ENCODE peak calls at places on chromosomes 11 and 22, in four cellular contexts. L is cardiac fibroblast, Z is cardiac muscle cell, X is neural progenitor cell. S is an unnamed sample.

GRCh38 chr22:49433044-49433443 is 394.6 kb downstream of the BRD1 start:
- DNase-seq in L (no peak), Z (no peak), X (no peak), S (no peak)

GRCh38 chr11:131969261-131969660 is 598.8 kb downstream of the NTM start:
- DNase-seq in L (no peak), Z (no peak), X (no peak), S (no peak)

GRCh38 chr11:60831501-60832079 is 10.3 kb upstream of the CCDC86 start:
- DNase-seq in L (peak; percentile 65), Z (no peak), X (no peak), S (peak; percentile 77)

GRCh38 chr22:49838771-49839717 is 11.4 kb upstream of the BRD1 start:
- DNase-seq in L (no peak), Z (no peak), X (peak; percentile 37), S (no peak)

GRCh38 chr22:39900306-39901227 is at the start of gene GRAP2:
- DNase-seq in L (no peak), Z (no peak), X (no peak), S (no peak)

GRCh38 chr11:60165946-60166345 is 16.9 kb downstream of the MS4A6A start:
- DNase-seq in L (no peak), Z (no peak), X (no peak), S (no peak)

GRCh38 chr11:134362192-134362901 is 30.6 kb downstream of the GLB1L2 start:
- DNase-seq in L (no peak), Z (no peak), X (no peak), S (no peak)

GRCh38 chr11:8282621-8283509 is 19.2 kb upstream of the LMO1 start:
- DNase-seq in L (no peak), Z (peak; percentile 60), X (peak; percentile 67), S (no peak)

GRCh38 chr11:30422828-30423648 is 100.1 kb downstream of the ARL14EP start:
- DNase-seq in L (no peak), Z (peak; percentile 35), X (no peak), S (no peak)

GRCh38 chr11:34564807-34565241 is 51.2 kb upstream of the ELF5 start:
- DNase-seq in L (no peak), Z (no peak), X (no peak), S (no peak)

GRCh38 chr22:37638351-37639069 is 959 bp upstream of the SH3BP1 start:
- DNase-seq in L (no peak), Z (no peak), X (no peak), S (no peak)

GRCh38 chr22:45127866-45128265 is 35.9 kb upstream of the NUP50 start:
- DNase-seq in L (peak; percentile 67), Z (no peak), X (no peak), S (peak; percentile 76)

GRCh38 chr22:31750365-31751284 is 693 bp upstream of the PRR14L start:
- DNase-seq in L (no peak), Z (no peak), X (no peak), S (no peak)

GRCh38 chr11:86559311-86559945 is 113.0 kb downstream of the ME3 start:
- DNase-seq in L (peak; percentile 90), Z (peak; percentile 2), X (no peak), S (peak; percentile 86)

GRCh38 chr22:42313804-42314581 is 43.5 kb upstream of the TCF20 start:
- DNase-seq in L (peak; percentile 28), Z (peak; percentile 75), X (peak; percentile 91), S (no peak)

GRCh38 chr11:63536669-63537292 is at the start of gene PLAAT4:
- DNase-seq in L (peak; percentile 54), Z (no peak), X (no peak), S (peak; percentile 29)
- TF ChIP-seq CTCF in L (no peak), Z (peak; percentile 10), X (no peak), S (no peak)

GRCh38 chr11:70230151-70230839 is 27.2 kb downstream of the FADD start:
- DNase-seq in L (peak; percentile 38), Z (no peak), X (no peak), S (peak; percentile 8)
- TF ChIP-seq CTCF in L (no peak), Z (no peak), X (no peak), S (no peak)

GRCh38 chr11:78784321-78785061 is 209.8 kb upstream of the NARS2 start:
- DNase-seq in L (peak; percentile 82), Z (no peak), X (no peak), S (peak; percentile 89)

GRCh38 chr11:78783846-78784245 is 209.2 kb upstream of the NARS2 start:
- DNase-seq in L (no peak), Z (no peak), X (no peak), S (no peak)

GRCh38 chr11:78783301-78783700 is 208.6 kb upstream of the NARS2 start:
- DNase-seq in L (no peak), Z (no peak), X (no peak), S (no peak)

GRCh38 chr11:78782725-78783124 is 208.1 kb upstream of the NARS2 start:
- DNase-seq in L (no peak), Z (no peak), X (no peak), S (no peak)

GRCh38 chr11:78780889-78781288 is 206.2 kb upstream of the NARS2 start:
- DNase-seq in L (no peak), Z (no peak), X (no peak), S (no peak)
- TF ChIP-seq CTCF in L (no peak), Z (no peak), X (no peak), S (no peak)

GRCh38 chr11:10514210-10514609 is 26.8 kb downstream of the RNF141 start:
- DNase-seq in L (peak; percentile 54), Z (no peak), X (no peak), S (no peak)
- TF ChIP-seq CTCF in L (peak; percentile 12), Z (peak; percentile 34), X (peak; percentile 28), S (peak; percentile 81)

DNA sequence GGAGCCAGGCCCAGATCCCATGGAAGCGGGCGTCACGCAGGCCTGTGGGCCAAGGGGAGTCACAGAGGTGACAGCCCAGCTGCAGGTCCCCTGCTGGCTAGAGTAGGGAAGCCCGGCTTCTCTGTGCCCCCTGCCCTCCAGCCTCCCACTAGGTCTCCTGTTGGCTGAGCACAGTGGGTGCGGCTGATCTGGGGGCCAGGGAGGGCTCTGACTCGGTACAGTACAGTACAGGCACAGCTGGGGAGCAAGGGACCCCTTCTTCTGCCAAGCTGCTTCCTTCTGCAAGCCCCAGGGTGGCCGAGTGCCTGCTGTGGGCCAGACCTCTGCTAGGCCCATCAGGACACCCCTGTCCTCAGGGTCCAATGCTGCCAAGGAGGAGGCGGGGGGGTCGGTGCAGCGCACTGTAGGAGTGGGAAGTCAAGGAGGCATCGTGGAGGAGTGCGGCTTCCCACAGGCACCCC is 10.1 kb downstream of the SUSD2 start:
- DNase-seq in L (no peak), Z (no peak), X (no peak), S (no peak)
- TF ChIP-seq CTCF in L (peak; percentile 3), Z (no peak), X (no peak), S (peak; percentile 23)

GRCh38 chr11:68020575-68020974 is 9.9 kb upstream of the NDUFS8 start:
- DNase-seq in L (peak; percentile 49), Z (peak; percentile 42), X (peak; percentile 69), S (no peak)
- TF ChIP-seq CTCF in L (peak; percentile 62), Z (peak; percentile 47), X (peak; percentile 57), S (peak; percentile 69)

DNA sequence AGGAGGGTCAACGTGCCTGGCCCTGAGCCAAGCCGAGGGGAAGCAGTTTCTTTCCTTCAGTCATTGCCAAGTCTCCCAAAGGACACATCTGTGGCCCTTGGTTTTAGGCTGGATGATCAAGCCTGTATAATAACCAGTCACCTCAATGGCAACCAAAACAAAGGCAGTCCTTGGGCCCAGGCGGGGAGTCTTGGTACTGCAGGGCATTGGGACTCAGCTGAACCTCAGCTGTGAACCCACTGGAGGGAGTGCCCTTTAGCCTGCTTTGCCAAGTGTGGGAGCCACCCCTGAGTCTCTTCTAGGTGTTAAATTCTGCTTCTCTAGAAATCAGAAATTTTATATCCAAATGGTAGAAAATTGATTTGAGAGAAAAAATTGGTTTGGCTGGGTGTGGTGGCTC is 36.9 kb downstream of the CPT1A start:
- DNase-seq in L (no peak), Z (no peak), X (no peak), S (no peak)
- TF ChIP-seq CTCF in L (no peak), Z (no peak), X (peak; percentile 18), S (no peak)

GRCh38 chr22:47437110-47437509 is 674.7 kb downstream of the TBC1D22A start:
- DNase-seq in L (no peak), Z (no peak), X (no peak), S (no peak)
- TF ChIP-seq CTCF in L (no peak), Z (no peak), X (no peak), S (no peak)

DNA sequence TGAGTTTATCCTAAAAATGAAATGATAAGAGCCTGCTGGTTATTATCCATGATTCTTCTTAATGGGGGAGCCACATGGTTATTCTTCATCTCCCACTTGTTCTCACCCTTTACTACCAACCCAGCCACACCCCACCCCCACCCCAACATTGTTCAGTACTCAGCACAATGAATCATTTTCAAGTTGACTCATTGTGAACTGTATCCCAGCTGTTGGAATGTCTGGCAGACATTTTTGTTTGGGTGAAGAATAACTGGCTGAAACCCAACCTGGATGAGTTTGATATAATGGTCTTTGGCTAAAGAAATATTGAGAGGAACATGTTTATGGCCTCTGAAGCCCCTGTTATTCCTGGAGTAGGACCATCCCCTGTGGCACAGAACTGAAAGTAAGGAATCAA is 136.2 kb downstream of the ELP4 start:
- DNase-seq in L (peak; percentile 94), Z (no peak), X (no peak), S (peak; percentile 73)
- TF ChIP-seq CTCF in L (no peak), Z (no peak), X (no peak), S (no peak)

S was measured in HFFc6.